ENCODE peak calls at places on chromosomes 1 and 21, in ten cellular contexts. Z is IMR-90, K is esophagus squamous epithelium, X is ovary, Q is body of pancreas, E is A549, I is breast epithelium, Y is esophagus muscularis mucosa, S is upper lobe of left lung, B is HCT116. R is an unnamed sample.
A peak's percentile ranks its signal among the peaks of the same experiment; 100 is the strongest.

GRCh38 chr1:171606402-171606941 is 15.6 kb upstream of the MYOCOS start:
- DNase-seq in Z (no peak), K (no peak), X (no peak), Q (no peak), E (no peak), I (no peak), Y (no peak), S (peak; percentile 11), B (no peak), R (no peak)

GRCh38 chr1:152348447-152348846 is 11.4 kb downstream of the FLG2 start:
- DNase-seq in Z (no peak), K (no peak), X (no peak), Q (no peak), E (no peak), I (no peak), Y (no peak), S (no peak), B (peak; percentile 13), R (no peak)

GRCh38 chr1:116066868-116067563 is 44.2 kb upstream of the MAB21L3 start:
- DNase-seq in Z (peak; percentile 51), K (no peak), X (no peak), Q (no peak), E (no peak), I (no peak), Y (no peak), S (no peak), B (no peak), R (peak; percentile 43)

GRCh38 chr21:16124397-16125130 is 394.8 kb downstream of the USP25 start:
- DNase-seq in Z (peak; percentile 89), K (no peak), X (no peak), Q (no peak), E (no peak), I (no peak), Y (no peak), S (no peak), B (no peak), R (peak; percentile 27)

GRCh38 chr1:45913925-45914501 is 110.6 kb downstream of the MAST2 start:
- DNase-seq in Z (peak; percentile 14), K (no peak), X (no peak), Q (no peak), E (no peak), I (no peak), Y (no peak), S (no peak), B (no peak), R (no peak)

GRCh38 chr1:20426923-20427322 is 59.1 kb downstream of the CAMK2N1 start:
- DNase-seq in Z (peak; percentile 96), K (no peak), X (no peak), Q (no peak), E (peak; percentile 22), I (no peak), Y (no peak), S (no peak), B (no peak), R (no peak)

GRCh38 chr1:23865543-23865930 is 2.6 kb downstream of the FUCA1 start:
- DNase-seq in Z (peak; percentile 18), K (no peak), X (no peak), Q (no peak), E (no peak), I (peak; percentile 90), Y (no peak), S (no peak), B (peak; percentile 73), R (peak; percentile 38)

GRCh38 chr1:229067546-229067945 is 203.4 kb upstream of the RAB4A start:
- DNase-seq in Z (no peak), K (no peak), X (no peak), Q (no peak), E (no peak), I (no peak), Y (peak; percentile 55), S (no peak), B (no peak), R (peak; percentile 11)

GRCh38 chr1:222911866-222912265 is 97.0 kb downstream of the DISP1 start:
- DNase-seq in Z (peak; percentile 68), K (no peak), X (no peak), Q (no peak), E (no peak), I (no peak), Y (no peak), S (no peak), B (no peak), R (no peak)

GRCh38 chr1:223683586-223684487 is 18.3 kb upstream of the CAPN8 start:
- DNase-seq in Z (peak; percentile 60), K (no peak), X (peak; percentile 73), Q (peak; percentile 69), E (no peak), I (peak; percentile 54), Y (no peak), S (peak; percentile 20), B (no peak), R (no peak)

GRCh38 chr1:207892764-207893163 is 18.2 kb downstream of the CD34 start:
- DNase-seq in Z (no peak), K (no peak), X (no peak), Q (no peak), E (no peak), I (no peak), Y (no peak), S (no peak), B (no peak), R (no peak)

GRCh38 chr1:19798486-19799232 is 1.1 kb downstream of the TMCO4 start:
- DNase-seq in Z (no peak), K (no peak), X (no peak), Q (no peak), E (no peak), I (no peak), Y (no peak), S (no peak), B (no peak), R (no peak)

GRCh38 chr21:36859744-36860501 is 106.5 kb downstream of the HLCS start:
- DNase-seq in Z (peak; percentile 29), K (no peak), X (peak; percentile 70), Q (peak; percentile 90), E (peak; percentile 63), I (peak; percentile 28), Y (no peak), S (no peak), B (no peak), R (peak; percentile 92)

GRCh38 chr1:28893403-28894102 is 20.8 kb upstream of the EPB41 start:
- DNase-seq in Z (peak; percentile 12), K (no peak), X (no peak), Q (no peak), E (no peak), I (no peak), Y (no peak), S (no peak), B (no peak), R (no peak)

DNA sequence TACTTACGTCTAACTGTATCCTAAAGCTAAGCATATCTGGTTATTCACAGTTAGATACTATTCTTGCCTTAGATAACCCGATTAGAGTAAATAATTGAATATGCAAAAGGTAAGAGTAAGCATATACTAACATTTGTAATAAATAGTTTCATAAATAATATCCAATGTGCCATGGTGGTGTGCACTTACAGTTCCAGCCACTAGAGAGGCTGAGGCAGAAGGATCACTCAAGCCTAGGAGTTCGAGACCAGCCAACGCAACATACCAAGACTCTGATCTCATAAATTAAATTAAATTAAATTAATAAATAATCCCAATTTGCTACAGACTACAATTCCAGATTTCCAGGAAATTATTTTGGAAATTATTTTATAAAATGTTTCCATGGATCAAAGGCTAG is 12.2 kb downstream of the ARID4B start:
- DNase-seq in Z (no peak), K (no peak), X (no peak), Q (no peak), E (no peak), I (no peak), Y (no peak), S (no peak), B (no peak), R (no peak)
- TF ChIP-seq CTCF in Z (no peak), K (no peak), X (no peak), Q (no peak), E (no peak), I (no peak), Y (no peak), S (no peak), B (peak; percentile 33), R (no peak)

GRCh38 chr1:154178856-154179811 is 12.8 kb downstream of the TPM3 start:
- DNase-seq in Z (no peak), K (no peak), X (no peak), Q (no peak), E (no peak), I (no peak), Y (no peak), S (no peak), B (no peak), R (no peak)
- TF ChIP-seq POLR2A in Z (no peak), K (no peak), X (no peak), Q (no peak), E (no peak), I (no peak), Y (no peak), S (no peak), B (no peak), R (no peak)

DNA sequence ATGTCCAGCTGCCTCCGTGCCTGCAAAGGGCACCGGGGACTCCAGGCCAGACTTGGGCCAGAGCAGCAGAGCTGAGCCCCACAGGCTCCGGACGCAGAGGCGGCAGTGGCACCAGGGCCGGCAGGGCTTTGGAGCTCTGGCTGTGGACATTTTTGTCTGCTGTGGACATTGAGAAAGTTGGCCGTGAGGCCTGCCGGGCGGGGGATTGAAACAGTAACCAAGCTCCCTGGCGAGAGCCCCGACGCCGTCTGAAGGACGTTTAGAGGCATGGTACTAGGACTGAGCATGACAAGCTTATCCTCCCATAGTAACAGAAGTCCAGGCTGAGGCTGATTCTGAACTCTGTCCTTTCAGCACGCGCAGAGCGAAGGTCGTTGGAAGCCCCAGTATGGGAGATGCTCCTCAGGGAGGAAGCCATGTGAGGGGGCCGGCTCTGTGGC is 323.8 kb downstream of the AMY1C start:
- DNase-seq in Z (no peak), K (no peak), X (no peak), Q (no peak), E (no peak), I (no peak), Y (no peak), S (peak; percentile 55), B (no peak), R (no peak)
- H3K4me3 ChIP-seq in Z (no peak overlapping the region), K (no peak overlapping the region), X (no peak overlapping the region), Q (no peak overlapping the region), E (no peak overlapping the region), I (no peak overlapping the region), Y (no peak overlapping the region), S (no peak overlapping the region), B (no peak overlapping the region), R (no peak overlapping the region)

GRCh38 chr1:168342572-168343280 is 62.0 kb downstream of the TBX19 start:
- DNase-seq in Z (peak; percentile 91), K (peak; percentile 46), X (peak; percentile 93), Q (peak; percentile 78), E (peak; percentile 43), I (peak; percentile 79), Y (peak; percentile 97), S (peak; percentile 52), B (peak; percentile 82), R (peak; percentile 97)

GRCh38 chr1:168340796-168341510 is 60.3 kb downstream of the TBX19 start:
- DNase-seq in Z (no peak), K (no peak), X (no peak), Q (no peak), E (no peak), I (no peak), Y (no peak), S (no peak), B (no peak), R (no peak)

GRCh38 chr1:168341576-168341975 is 60.9 kb downstream of the TBX19 start:
- DNase-seq in Z (peak; percentile 50), K (no peak), X (no peak), Q (no peak), E (no peak), I (no peak), Y (no peak), S (no peak), B (no peak), R (no peak)

GRCh38 chr1:168345939-168346338 is 65.3 kb downstream of the TBX19 start:
- DNase-seq in Z (no peak), K (no peak), X (no peak), Q (no peak), E (no peak), I (no peak), Y (no peak), S (no peak), B (no peak), R (no peak)

GRCh38 chr1:168343566-168343965 is 62.9 kb downstream of the TBX19 start:
- DNase-seq in Z (no peak), K (no peak), X (no peak), Q (no peak), E (no peak), I (no peak), Y (no peak), S (no peak), B (no peak), R (no peak)
- TF ChIP-seq CTCF in Z (no peak), K (no peak), X (no peak), Q (no peak), E (peak; percentile 41), I (no peak), Y (no peak), S (no peak), B (peak; percentile 45), R (no peak)